ENCODE peak calls at places on chromosomes 6 and 20, in nine cellular contexts. W, T, R, O, A, Z, K, V and Q are unnamed samples.

GRCh38 chr6:150354754-150355571 is 13.8 kb upstream of the IYD start:
- DNase-seq in W (no peak), T (no peak), R (no peak), O (no peak), A (no peak), Z (no peak), K (no peak), V (no peak), Q (no peak)

GRCh38 chr20:5482791-5483190 is 166.0 kb upstream of the PROKR2 start:
- DNase-seq in W (no peak), T (no peak), R (no peak), O (no peak), A (no peak), Z (no peak), K (no peak), V (no peak), Q (no peak)

GRCh38 chr6:138593100-138593877 is 94.0 kb upstream of the NHSL1 start:
- DNase-seq in W (peak; percentile 92), T (peak; percentile 39), R (peak; percentile 62), O (peak; percentile 77), A (peak; percentile 85), Z (peak; percentile 66), K (no peak), V (peak; percentile 82), Q (peak; percentile 33)

GRCh38 chr6:169188051-169188863 is 65.4 kb downstream of the THBS2 start:
- DNase-seq in W (no peak), T (no peak), R (no peak), O (no peak), A (peak; percentile 76), Z (no peak), K (no peak), V (no peak), Q (no peak)

GRCh38 chr6:32168807-32169206 is 4.4 kb downstream of the EGFL8 start:
- DNase-seq in W (no peak), T (peak; percentile 45), R (no peak), O (no peak), A (no peak), Z (no peak), K (no peak), V (no peak), Q (no peak)

GRCh38 chr6:37123957-37124729 is 45.8 kb upstream of the PIM1 start:
- DNase-seq in W (no peak), T (no peak), R (peak; percentile 75), O (no peak), A (no peak), Z (no peak), K (no peak), V (no peak), Q (no peak)

GRCh38 chr20:24789877-24790276 is 159.2 kb upstream of the CST7 start:
- DNase-seq in W (no peak), T (no peak), R (no peak), O (no peak), A (no peak), Z (no peak), K (no peak), V (no peak), Q (no peak)

GRCh38 chr6:166989427-166990034 is 9.7 kb upstream of the CEP43 start:
- DNase-seq in W (peak; percentile 47), T (no peak), R (peak; percentile 70), O (peak; percentile 35), A (peak; percentile 54), Z (peak; percentile 18), K (no peak), V (no peak), Q (peak; percentile 4)

GRCh38 chr20:53706008-53706481 is 112.4 kb upstream of the ZNF217 start:
- DNase-seq in W (no peak), T (no peak), R (no peak), O (no peak), A (no peak), Z (no peak), K (no peak), V (no peak), Q (no peak)

GRCh38 chr6:82185948-82186347 is 61.6 kb downstream of the IBTK start:
- DNase-seq in W (no peak), T (no peak), R (no peak), O (no peak), A (no peak), Z (no peak), K (no peak), V (no peak), Q (no peak)

DNA sequence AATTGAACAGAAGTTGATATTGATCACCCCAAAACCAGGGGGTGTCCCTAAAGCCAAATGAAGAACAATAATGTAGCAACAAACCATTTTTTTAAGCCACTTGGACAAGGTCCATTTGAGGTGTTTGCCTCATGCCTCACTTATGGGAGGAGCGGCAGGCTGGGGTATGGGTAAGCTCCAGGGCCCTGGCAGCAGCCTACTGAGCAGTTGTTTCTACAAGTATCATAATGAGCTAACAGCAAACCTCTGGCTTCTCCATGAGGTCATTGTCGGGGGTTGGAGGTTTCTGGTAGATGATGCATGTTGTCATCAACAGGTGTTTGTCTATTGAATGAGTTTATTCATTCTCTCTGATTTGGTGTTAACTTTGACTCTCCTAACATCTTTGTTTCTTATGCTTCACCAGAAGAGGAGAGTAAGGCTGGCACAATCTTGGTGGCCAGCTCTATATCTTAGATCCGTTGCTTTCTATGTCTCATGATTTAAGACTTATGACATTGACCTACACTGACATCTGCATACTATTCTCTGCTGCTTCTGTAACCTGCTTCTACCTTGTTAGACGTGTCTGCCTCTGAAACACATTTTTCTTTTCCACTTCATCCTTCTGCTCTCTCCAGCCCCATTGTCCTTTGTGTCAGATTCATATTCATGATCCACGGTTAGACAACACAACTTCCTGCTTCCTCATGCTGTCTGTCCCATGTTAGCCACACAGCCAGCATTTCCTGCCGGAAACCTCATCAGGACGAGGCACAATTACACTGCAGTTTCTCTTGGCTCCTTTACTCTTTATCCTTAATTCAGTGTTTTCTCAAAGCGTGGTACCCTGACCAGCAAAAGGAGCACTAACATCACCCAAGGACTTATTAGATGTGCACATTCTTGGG is 150.5 kb downstream of the TBC1D7 start:
- DNase-seq in W (no peak), T (no peak), R (no peak), O (no peak), A (peak; percentile 53), Z (no peak), K (no peak), V (no peak), Q (no peak)
- TF ChIP-seq CTCF in W (no peak), T (no peak), R (no peak), O (no peak), A (no peak), Z (no peak), K (no peak), V (no peak), Q (no peak)

GRCh38 chr6:39228992-39229767 is at the start of gene KCNK5:
- DNase-seq in W (peak; percentile 13), T (peak; percentile 77), R (peak; percentile 95), O (peak; percentile 34), A (peak; percentile 95), Z (peak; percentile 83), K (peak; percentile 51), V (no peak), Q (peak; percentile 96)
- TF ChIP-seq CTCF in W (peak; percentile 41), T (no peak), R (peak; percentile 76), O (peak; percentile 49), A (peak; percentile 92), Z (peak; percentile 55), K (peak; percentile 37), V (peak; percentile 77), Q (peak; percentile 88)

GRCh38 chr6:18613511-18613910 is 226.4 kb downstream of the RNF144B start:
- DNase-seq in W (no peak), T (no peak), R (no peak), O (no peak), A (no peak), Z (no peak), K (no peak), V (no peak), Q (no peak)

DNA sequence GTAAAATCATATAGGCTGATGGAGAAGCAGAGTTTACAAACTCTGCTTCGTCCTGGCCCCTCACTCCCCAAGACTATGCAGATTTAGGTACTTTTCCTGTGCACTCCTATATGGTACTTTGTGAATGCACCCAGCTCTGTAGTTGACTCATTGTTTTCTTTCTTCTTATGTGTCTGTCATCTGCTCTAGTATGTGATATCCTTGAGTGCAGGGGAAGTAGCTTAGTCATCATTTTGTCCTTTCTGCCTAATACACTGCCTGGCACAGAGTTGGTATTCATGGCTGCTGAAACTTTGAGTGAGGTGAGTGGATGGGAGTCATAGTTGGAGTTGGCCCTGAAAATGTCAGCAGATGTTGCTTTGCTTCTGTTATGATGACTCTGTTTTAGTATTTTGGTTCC is 222.6 kb downstream of the RNF144B start:
- DNase-seq in W (no peak), T (no peak), R (no peak), O (no peak), A (no peak), Z (no peak), K (no peak), V (no peak), Q (no peak)
- TF ChIP-seq CTCF in W (no peak), T (no peak), R (no peak), O (no peak), A (no peak), Z (no peak), K (no peak), V (no peak), Q (no peak)

GRCh38 chr6:101395345-101395744 is 1.8 kb downstream of the GRIK2 start:
- DNase-seq in W (no peak), T (no peak), R (no peak), O (no peak), A (no peak), Z (no peak), K (no peak), V (no peak), Q (no peak)
- TF ChIP-seq CTCF in W (no peak), T (no peak), R (peak; percentile 15), O (no peak), A (no peak), Z (no peak), K (no peak), V (peak; percentile 42), Q (no peak)

DNA sequence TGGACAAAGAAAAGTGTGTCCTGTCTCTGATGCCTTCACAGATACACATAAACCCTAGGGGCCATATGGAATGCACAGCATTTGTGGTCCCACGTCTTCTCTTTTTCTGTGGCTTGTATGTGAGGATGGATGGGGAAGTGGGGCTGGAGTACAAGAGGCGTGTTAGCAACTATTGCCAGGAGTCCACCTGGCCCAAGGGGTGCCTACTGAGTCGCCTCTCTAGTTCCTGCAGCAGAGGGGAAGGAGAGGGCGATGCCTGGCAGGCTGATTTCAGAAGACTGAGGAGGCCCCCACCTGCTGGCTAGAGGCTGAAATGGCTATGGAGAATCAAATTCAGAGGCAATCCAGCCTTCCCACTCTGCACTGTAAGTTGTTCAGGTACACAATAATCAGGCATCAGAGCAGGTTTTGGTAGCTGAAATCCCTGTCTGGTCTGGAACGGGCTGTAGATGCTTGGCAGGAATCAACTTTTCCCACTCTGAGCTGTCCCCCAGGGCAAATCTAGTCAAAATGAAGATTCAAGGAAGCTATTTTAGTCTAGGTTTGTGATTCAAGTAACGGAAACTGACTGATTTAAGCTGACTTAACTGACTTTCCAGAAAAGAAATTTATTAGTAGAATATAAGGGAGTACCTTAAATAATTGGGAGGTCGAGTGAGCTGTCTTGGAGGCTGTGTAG is 14.9 kb upstream of the PPARD start:
- DNase-seq in W (peak; percentile 71), T (no peak), R (peak; percentile 86), O (peak; percentile 67), A (peak; percentile 77), Z (peak; percentile 28), K (peak; percentile 63), V (no peak), Q (peak; percentile 87)
- TF ChIP-seq CTCF in W (peak; percentile 89), T (no peak), R (peak; percentile 68), O (peak; percentile 47), A (peak; percentile 78), Z (peak; percentile 81), K (peak; percentile 71), V (peak; percentile 86), Q (peak; percentile 81)